ENCODE peak calls at places on chromosomes 4 and X, in four cellular contexts. J is SK-N-SH, E is A549, M is H1. Z is an unnamed sample. For H3K4me1, the result is how much of the 10 kb centered on the place peaks cover.

GRCh38 chr4:3498901-3499510 is 33.2 kb downstream of the LRPAP1 start:
- DNase-seq in M (no peak), E (no peak), J (no peak), Z (no peak)

GRCh38 chr4:32135642-32136041 is 1415.5 kb downstream of the PCDH7 start:
- DNase-seq in E (no peak), M (no peak), J (no peak), Z (no peak)

GRCh38 chr4:155967098-155967497 is 13.4 kb upstream of the CTSO start:
- DNase-seq in J (no peak), E (no peak), M (no peak), Z (no peak)

GRCh38 chr4:73718375-73719373 is 21.7 kb upstream of the CXCL8 start:
- DNase-seq in E (no peak), M (no peak), J (no peak), Z (no peak)

GRCh38 chr4:3074846-3075651 is 568 bp downstream of the HTT start:
- DNase-seq in J (peak), E (peak), M (peak), Z (peak)

GRCh38 chr4:112058433-112058832 is 86.8 kb upstream of the FAM241A start:
- DNase-seq in M (no peak), J (no peak), E (no peak), Z (no peak)

GRCh38 chr4:85243857-85244256 is 231.1 kb upstream of the ARHGAP24 start:
- DNase-seq in J (peak), M (no peak), E (no peak), Z (no peak)

GRCh38 chrX:149962859-149963757 is 24.8 kb upstream of the EOLA2 start:
- DNase-seq in M (no peak), E (peak), J (peak), Z (no peak)

GRCh38 chr4:72118017-72118416 is 86.2 kb downstream of the NPFFR2 start:
- DNase-seq in J (no peak), E (no peak), M (no peak), Z (no peak)

GRCh38 chr4:36187723-36188333 is 56.5 kb downstream of the ARAP2 start:
- DNase-seq in E (peak), J (no peak), M (no peak), Z (no peak)

GRCh38 chr4:53321151-53321987 is 44.5 kb downstream of the SCFD2 start:
- DNase-seq in E (no peak), M (no peak), J (no peak), Z (no peak)

GRCh38 chrX:150767475-150768131 is 74.4 kb downstream of the MTMR1 start:
- DNase-seq in J (no peak), E (no peak), M (no peak), Z (no peak)

GRCh38 chrX:154022108-154022507 is 2.4 kb upstream of the IRAK1 start:
- DNase-seq in M (no peak), J (no peak), E (no peak), Z (no peak)

GRCh38 chr4:94558392-94558920 is 106.7 kb downstream of the PDLIM5 start:
- DNase-seq in M (no peak), E (no peak), J (no peak), Z (no peak)

GRCh38 chrX:73930300-73930699 is 367.3 kb downstream of the CHIC1 start:
- DNase-seq in J (no peak), E (no peak), M (no peak), Z (no peak)

GRCh38 chr4:112817933-112818921 is 181.3 kb downstream of the LARP7 start:
- DNase-seq in J (peak), E (peak), M (peak), Z (peak)

GRCh38 chr4:80367737-80368136 is 32.2 kb downstream of the CFAP299 start:
- DNase-seq in E (no peak), J (no peak), M (no peak), Z (no peak)

DNA sequence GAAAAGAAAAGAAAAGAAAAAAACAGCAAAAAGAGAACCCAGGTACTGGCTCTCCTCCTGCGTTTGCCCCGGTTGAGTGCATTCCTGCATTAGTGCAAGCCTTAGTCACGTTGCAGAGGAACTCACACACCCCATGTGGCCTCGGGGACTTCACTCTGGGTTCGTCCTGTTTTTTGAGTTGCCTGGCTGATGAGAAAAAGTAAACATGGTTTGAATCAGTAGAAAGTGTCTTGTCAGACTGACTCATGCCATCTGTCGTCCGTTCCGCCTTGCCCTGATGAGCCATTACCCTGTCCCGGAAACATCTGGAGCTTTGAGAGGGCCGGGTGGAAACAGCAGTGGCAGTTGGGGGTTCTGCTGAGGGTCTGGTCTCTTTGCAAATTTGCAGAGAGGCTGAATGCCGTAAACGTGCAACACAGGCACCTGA is 16.3 kb downstream of the CD99 start:
- DNase-seq in J (peak), M (peak), E (peak), Z (peak)
- H3K4me1 ChIP-seq in J (under half), M (under half), E (half or more), Z (half or more)

GRCh38 chr4:153645183-153645582 is 38.9 kb upstream of the TLR2 start:
- DNase-seq in E (no peak), J (no peak), M (no peak), Z (no peak)

GRCh38 chr4:153651961-153652784 is 31.9 kb upstream of the TLR2 start:
- DNase-seq in J (no peak), M (no peak), E (no peak), Z (no peak)

GRCh38 chr4:153647975-153648374 is 36.1 kb upstream of the TLR2 start:
- DNase-seq in J (no peak), E (no peak), M (no peak), Z (no peak)

GRCh38 chr4:153651041-153651960 is 32.8 kb upstream of the TLR2 start:
- DNase-seq in M (no peak), J (no peak), E (no peak), Z (peak)

GRCh38 chr4:153649572-153649991 is 34.5 kb upstream of the TLR2 start:
- DNase-seq in J (no peak), M (no peak), E (no peak), Z (no peak)
- TF ChIP-seq CTCF in J (peak), M (peak), E (peak), Z (no peak)

GRCh38 chr4:121675715-121676114 is 21.1 kb downstream of the ANXA5 start:
- DNase-seq in J (no peak), E (no peak), M (no peak), Z (no peak)

GRCh38 chr4:121677524-121677923 is 19.3 kb downstream of the ANXA5 start:
- DNase-seq in M (no peak), J (no peak), E (no peak), Z (no peak)

GRCh38 chr4:121674696-121675095 is 22.1 kb downstream of the ANXA5 start:
- DNase-seq in J (no peak), E (no peak), M (no peak), Z (no peak)

GRCh38 chr4:121674191-121674590 is 22.6 kb downstream of the ANXA5 start:
- DNase-seq in J (no peak), M (no peak), E (no peak), Z (no peak)

GRCh38 chr4:121676388-121677075 is 20.2 kb downstream of the ANXA5 start:
- DNase-seq in M (no peak), E (no peak), J (no peak), Z (no peak)
- TF ChIP-seq EP300 in M (no peak), E (no peak), J (no peak), Z (no peak)

DNA sequence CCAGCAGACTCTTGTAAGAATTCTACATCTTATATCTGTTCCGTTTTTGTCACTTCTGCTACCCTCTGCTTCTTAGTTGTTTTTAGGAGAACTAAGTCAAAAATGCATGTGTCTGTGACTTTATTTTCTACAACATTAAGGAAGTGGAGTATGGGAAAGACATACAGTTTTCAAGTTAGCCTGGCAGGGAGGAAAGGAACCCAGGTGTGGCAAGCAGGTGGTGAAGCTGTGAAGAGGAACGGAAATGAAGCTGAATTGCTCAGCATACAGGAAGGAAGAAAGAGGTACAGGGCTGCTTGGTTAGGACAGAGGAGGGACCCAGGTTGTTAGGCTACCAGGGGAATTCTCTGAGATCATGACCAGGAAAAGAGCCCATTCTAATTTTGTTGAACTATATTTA is 9.4 kb downstream of the GPRIN3 start:
- DNase-seq in M (no peak), J (no peak), E (no peak), Z (no peak)
- H3K4me1 ChIP-seq in M (under half), J (under half), E (half or more), Z (under half)

DNA sequence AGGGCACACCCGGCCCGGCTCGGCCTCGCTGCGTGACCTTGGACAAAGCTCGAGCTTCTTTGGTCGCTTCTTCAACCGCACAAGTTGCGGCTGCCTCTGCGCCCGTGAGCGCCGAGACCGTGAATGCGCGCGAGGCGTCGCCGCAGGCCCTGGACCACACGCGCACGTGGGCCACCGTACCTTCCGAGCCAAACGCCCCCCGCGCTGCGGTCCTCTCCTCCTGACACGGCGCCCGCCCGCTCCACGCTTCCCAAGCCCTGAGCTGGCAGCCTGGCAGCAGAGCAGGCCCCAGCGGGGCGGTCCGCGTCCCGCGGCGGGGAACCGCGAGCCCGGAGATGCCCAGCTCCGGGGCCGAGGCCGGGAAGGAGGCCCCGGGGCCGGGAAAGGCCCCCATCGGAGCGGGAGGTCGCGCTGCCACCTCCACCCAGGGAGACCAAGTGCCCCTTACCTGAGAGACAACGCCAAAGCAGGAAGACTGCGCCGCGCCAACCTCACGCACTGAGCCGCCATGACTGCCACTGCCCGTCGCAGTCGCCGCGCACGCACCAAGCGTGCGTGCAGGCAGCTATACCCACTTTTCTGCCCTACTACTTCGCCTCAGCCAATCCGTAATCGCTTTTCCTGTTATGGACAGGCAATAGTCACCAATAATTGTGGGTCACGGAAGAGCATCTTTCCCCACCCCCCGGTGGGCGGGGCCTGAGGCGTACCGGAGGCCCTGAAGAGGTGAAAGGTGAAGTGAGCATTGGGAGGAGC is at the start of gene GRPEL1:
- DNase-seq in M (peak), E (peak), J (peak), Z (peak)
- TF ChIP-seq CTCF in M (no peak), E (no peak), J (no peak), Z (no peak)

GRCh38 chrX:46209768-46210167 is 335.5 kb downstream of the ZNF674 start:
- DNase-seq in M (no peak), E (no peak), J (no peak), Z (no peak)
- TF ChIP-seq EP300 in M (no peak), E (no peak), J (no peak), Z (no peak)

GRCh38 chr4:10104991-10105276 is 11.7 kb downstream of the WDR1 start:
- DNase-seq in J (no peak), M (no peak), E (no peak), Z (no peak)
- H3K4me1 ChIP-seq in J (under half), M (under half), E (half or more), Z (half or more)

DNA sequence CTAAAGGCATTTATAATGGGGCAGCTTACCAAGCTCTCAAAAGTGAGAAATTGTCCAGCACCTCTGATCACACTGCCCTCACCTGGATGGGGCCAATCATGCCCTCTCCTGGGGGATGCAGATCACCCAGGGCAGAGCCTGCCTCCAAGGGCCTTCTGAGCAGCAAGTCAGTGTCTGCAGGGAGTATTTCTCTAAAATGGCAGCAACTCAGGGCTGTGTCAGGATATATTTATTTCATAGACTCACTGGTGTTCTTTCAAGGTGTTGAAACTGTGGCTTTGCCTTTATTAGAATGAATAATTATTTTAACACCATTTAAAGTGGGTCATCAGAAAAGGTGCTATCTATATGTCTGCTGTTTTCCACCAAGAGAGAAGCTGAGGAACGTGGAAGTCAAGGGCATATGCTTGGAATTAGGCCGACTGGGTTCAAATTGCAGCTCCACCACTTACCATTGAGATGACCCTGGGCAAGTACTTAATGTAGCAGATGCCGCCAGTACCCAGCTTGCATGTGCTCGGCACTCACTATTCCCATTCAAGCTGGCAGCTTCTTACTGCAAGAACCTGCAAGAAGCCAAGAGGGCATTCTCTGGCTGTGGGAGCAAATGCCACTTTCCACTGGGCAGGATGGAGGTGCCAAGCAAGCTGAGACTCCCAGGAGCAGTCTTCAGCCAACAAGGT is 590.0 kb downstream of the BCOR start:
- DNase-seq in J (no peak), M (no peak), E (no peak), Z (no peak)
- TF ChIP-seq CTCF in J (no peak), M (no peak), E (no peak), Z (no peak)